ENCODE peak calls at places on chromosomes 5 and 9, in seven cellular contexts. One of them, this sample, is unnamed.
A peak's percentile ranks its signal among the peaks of the same experiment; 100 is the strongest.

GRCh38 chr5:114355086-114355830 is 6.6 kb upstream of the KCNN2 start:
- DNase-seq in psoas muscle: no peak
- DNase-seq in CD8-positive, alpha-beta memory T cell: no peak
- DNase-seq in WERI-Rb-1: no peak
- DNase-seq in body of pancreas: no peak
- DNase-seq in GM12878: no peak
- DNase-seq in DND-41: no peak
- DNase-seq in this sample: no peak

GRCh38 chr9:115000217-115000639 is 69.8 kb upstream of the TNFSF8 start:
- DNase-seq in psoas muscle: no peak
- DNase-seq in CD8-positive, alpha-beta memory T cell: no peak
- DNase-seq in WERI-Rb-1: peak; percentile 90
- DNase-seq in body of pancreas: no peak
- DNase-seq in GM12878: no peak
- DNase-seq in DND-41: no peak
- DNase-seq in this sample: no peak

GRCh38 chr5:79843450-79844388 is 147.3 kb downstream of the MTX3 start:
- DNase-seq in psoas muscle: no peak
- DNase-seq in CD8-positive, alpha-beta memory T cell: no peak
- DNase-seq in WERI-Rb-1: no peak
- DNase-seq in body of pancreas: no peak
- DNase-seq in GM12878: no peak
- DNase-seq in DND-41: no peak
- DNase-seq in this sample: no peak

GRCh38 chr5:139708434-139708849 is 60.3 kb downstream of the CXXC5 start:
- DNase-seq in psoas muscle: no peak
- DNase-seq in CD8-positive, alpha-beta memory T cell: no peak
- DNase-seq in WERI-Rb-1: no peak
- DNase-seq in body of pancreas: no peak
- DNase-seq in GM12878: no peak
- DNase-seq in DND-41: peak; percentile 29
- DNase-seq in this sample: no peak

GRCh38 chr9:81829201-81829882 is 98.9 kb upstream of the SPATA31D4 start:
- DNase-seq in psoas muscle: no peak
- DNase-seq in CD8-positive, alpha-beta memory T cell: no peak
- DNase-seq in WERI-Rb-1: no peak
- DNase-seq in body of pancreas: no peak
- DNase-seq in GM12878: no peak
- DNase-seq in DND-41: no peak
- DNase-seq in this sample: peak; percentile 74

GRCh38 chr5:115545065-115545882 is 699 bp upstream of the FEM1C start:
- DNase-seq in psoas muscle: no peak
- DNase-seq in CD8-positive, alpha-beta memory T cell: no peak
- DNase-seq in WERI-Rb-1: no peak
- DNase-seq in body of pancreas: no peak
- DNase-seq in GM12878: no peak
- DNase-seq in DND-41: no peak
- DNase-seq in this sample: no peak

GRCh38 chr9:134002796-134003195 is 10.7 kb upstream of the VAV2 start:
- DNase-seq in psoas muscle: no peak
- DNase-seq in CD8-positive, alpha-beta memory T cell: no peak
- DNase-seq in WERI-Rb-1: no peak
- DNase-seq in body of pancreas: no peak
- DNase-seq in GM12878: no peak
- DNase-seq in DND-41: no peak
- DNase-seq in this sample: no peak

GRCh38 chr5:114450516-114450909 is 88.6 kb downstream of the KCNN2 start:
- DNase-seq in psoas muscle: no peak
- DNase-seq in CD8-positive, alpha-beta memory T cell: no peak
- DNase-seq in WERI-Rb-1: no peak
- DNase-seq in body of pancreas: no peak
- DNase-seq in GM12878: no peak
- DNase-seq in DND-41: no peak
- DNase-seq in this sample: peak; percentile 73

GRCh38 chr5:137575847-137576246 is 76.7 kb upstream of the SPOCK1 start:
- DNase-seq in psoas muscle: no peak
- DNase-seq in CD8-positive, alpha-beta memory T cell: no peak
- DNase-seq in WERI-Rb-1: no peak
- DNase-seq in body of pancreas: no peak
- DNase-seq in GM12878: no peak
- DNase-seq in DND-41: no peak
- DNase-seq in this sample: no peak

GRCh38 chr5:161851691-161852299 is 3.9 kb downstream of the GABRA1 start:
- DNase-seq in psoas muscle: no peak
- DNase-seq in CD8-positive, alpha-beta memory T cell: no peak
- DNase-seq in WERI-Rb-1: no peak
- DNase-seq in body of pancreas: no peak
- DNase-seq in GM12878: no peak
- DNase-seq in DND-41: no peak
- DNase-seq in this sample: no peak

GRCh38 chr9:34387239-34387638 is 10.5 kb upstream of the MYORG start:
- DNase-seq in psoas muscle: no peak
- DNase-seq in CD8-positive, alpha-beta memory T cell: no peak
- DNase-seq in WERI-Rb-1: no peak
- DNase-seq in body of pancreas: no peak
- DNase-seq in GM12878: no peak
- DNase-seq in DND-41: no peak
- DNase-seq in this sample: no peak

GRCh38 chr5:169848271-169848670 is 132.0 kb downstream of the INSYN2B start:
- DNase-seq in psoas muscle: no peak
- DNase-seq in CD8-positive, alpha-beta memory T cell: no peak
- DNase-seq in WERI-Rb-1: no peak
- DNase-seq in body of pancreas: no peak
- DNase-seq in GM12878: no peak
- DNase-seq in DND-41: no peak
- DNase-seq in this sample: no peak

GRCh38 chr5:53407373-53407772 is 73.1 kb upstream of the FST start:
- DNase-seq in psoas muscle: no peak
- DNase-seq in CD8-positive, alpha-beta memory T cell: no peak
- DNase-seq in WERI-Rb-1: no peak
- DNase-seq in body of pancreas: no peak
- DNase-seq in GM12878: no peak
- DNase-seq in DND-41: no peak
- DNase-seq in this sample: no peak

GRCh38 chr9:23603311-23603710 is 222.7 kb downstream of the ELAVL2 start:
- DNase-seq in psoas muscle: no peak
- DNase-seq in CD8-positive, alpha-beta memory T cell: no peak
- DNase-seq in WERI-Rb-1: no peak
- DNase-seq in body of pancreas: no peak
- DNase-seq in GM12878: no peak
- DNase-seq in DND-41: no peak
- DNase-seq in this sample: no peak

GRCh38 chr5:150945947-150946346 is 41.2 kb upstream of the ZNF300 start:
- DNase-seq in psoas muscle: no peak
- DNase-seq in CD8-positive, alpha-beta memory T cell: no peak
- DNase-seq in WERI-Rb-1: no peak
- DNase-seq in body of pancreas: no peak
- DNase-seq in GM12878: no peak
- DNase-seq in DND-41: no peak
- DNase-seq in this sample: no peak

GRCh38 chr5:150948539-150948938 is 43.8 kb upstream of the ZNF300 start:
- DNase-seq in psoas muscle: no peak
- DNase-seq in CD8-positive, alpha-beta memory T cell: no peak
- DNase-seq in WERI-Rb-1: no peak
- DNase-seq in body of pancreas: no peak
- DNase-seq in GM12878: no peak
- DNase-seq in DND-41: no peak
- DNase-seq in this sample: no peak

GRCh38 chr5:150945501-150945900 is 40.7 kb upstream of the ZNF300 start:
- DNase-seq in psoas muscle: no peak
- DNase-seq in CD8-positive, alpha-beta memory T cell: no peak
- DNase-seq in WERI-Rb-1: no peak
- DNase-seq in body of pancreas: no peak
- DNase-seq in GM12878: no peak
- DNase-seq in DND-41: no peak
- DNase-seq in this sample: no peak

DNA sequence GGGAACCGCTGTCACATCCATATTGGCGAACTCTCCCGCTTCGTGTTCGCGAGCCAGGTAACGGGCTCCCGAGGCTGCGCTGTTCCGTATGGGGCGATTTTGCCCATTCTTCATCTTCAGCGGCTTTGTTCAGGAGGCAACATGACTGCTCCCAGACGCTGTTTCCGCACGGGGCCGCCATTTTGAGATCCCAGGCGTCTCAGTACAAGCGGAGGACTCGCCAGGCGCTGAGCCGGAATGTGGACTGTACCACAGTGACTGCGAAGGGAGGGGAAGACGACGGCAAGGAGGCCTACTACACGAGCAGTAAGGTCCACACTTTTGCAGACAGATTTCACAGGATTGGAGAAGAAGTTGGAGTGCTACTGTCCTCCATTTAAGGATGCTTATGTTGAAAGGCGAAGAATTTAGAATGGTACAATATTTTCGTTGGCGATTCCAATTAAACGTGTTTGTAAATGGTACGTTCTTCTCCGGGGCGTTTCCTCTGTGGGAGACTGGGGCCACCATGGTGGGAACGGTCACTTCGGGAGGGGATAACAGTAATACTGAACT is 41.6 kb upstream of the ZNF300 start:
- DNase-seq in psoas muscle: peak; percentile 87
- DNase-seq in CD8-positive, alpha-beta memory T cell: no peak
- DNase-seq in WERI-Rb-1: peak; percentile 77
- DNase-seq in body of pancreas: peak; percentile 88
- DNase-seq in GM12878: no peak
- DNase-seq in DND-41: no peak
- DNase-seq in this sample: no peak
- H3K9me3 ChIP-seq in psoas muscle: peaks cover 81% of the 10 kb centered on the region
- H3K9me3 ChIP-seq in CD8-positive, alpha-beta memory T cell: no peaks in the 10 kb centered on the region
- H3K9me3 ChIP-seq in WERI-Rb-1: peaks cover 36% of the 10 kb centered on the region
- H3K9me3 ChIP-seq in body of pancreas: no peaks in the 10 kb centered on the region
- H3K9me3 ChIP-seq in GM12878: peaks cover 4% of the 10 kb centered on the region
- H3K9me3 ChIP-seq in DND-41: peaks cover 13% of the 10 kb centered on the region
- H3K9me3 ChIP-seq in this sample: peaks cover 11% of the 10 kb centered on the region

DNA sequence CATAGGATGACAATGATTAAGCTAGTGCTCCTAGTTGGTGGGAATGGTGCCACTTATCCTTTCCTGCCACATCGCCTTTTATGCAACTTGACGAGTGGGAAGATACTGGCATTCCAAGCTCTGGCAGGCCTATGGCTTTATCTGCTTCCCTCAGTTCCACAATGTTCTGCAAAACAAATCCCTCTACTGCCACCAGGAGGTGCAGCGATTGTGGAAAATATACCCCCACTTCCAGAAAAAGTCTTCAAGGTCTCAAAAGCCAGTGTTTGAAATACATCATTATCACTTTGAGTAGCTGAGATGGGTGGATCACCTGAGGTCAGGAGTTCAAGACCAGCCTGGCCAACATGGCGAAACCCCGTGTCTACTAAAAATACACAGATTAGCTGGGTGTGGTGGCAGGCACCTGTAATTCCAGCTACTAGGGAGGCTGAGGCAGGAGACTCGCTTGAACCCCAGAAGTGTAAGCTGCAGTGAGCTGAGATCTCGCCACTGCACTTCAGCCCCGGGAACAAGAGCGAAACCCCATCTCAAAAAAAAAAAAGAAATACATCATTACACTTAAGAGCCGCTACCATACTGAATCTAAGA is 3.4 kb downstream of the CLINT1 start:
- DNase-seq in psoas muscle: peak; percentile 20
- DNase-seq in CD8-positive, alpha-beta memory T cell: no peak
- DNase-seq in WERI-Rb-1: peak; percentile 54
- DNase-seq in body of pancreas: peak; percentile 53
- DNase-seq in GM12878: no peak
- DNase-seq in DND-41: peak; percentile 43
- DNase-seq in this sample: peak; percentile 53
- H3K4me3 ChIP-seq in psoas muscle: no peak overlapping the region
- H3K4me3 ChIP-seq in CD8-positive, alpha-beta memory T cell: no peak overlapping the region
- H3K4me3 ChIP-seq in WERI-Rb-1: no peak overlapping the region
- H3K4me3 ChIP-seq in body of pancreas: no peak overlapping the region
- H3K4me3 ChIP-seq in GM12878: no peak overlapping the region
- H3K4me3 ChIP-seq in DND-41: no peak overlapping the region
- H3K4me3 ChIP-seq in this sample: no peak overlapping the region

GRCh38 chr5:177520906-177521513 is 4.2 kb upstream of the DDX41 start:
- DNase-seq in psoas muscle: no peak
- DNase-seq in CD8-positive, alpha-beta memory T cell: no peak
- DNase-seq in WERI-Rb-1: no peak
- DNase-seq in body of pancreas: no peak
- DNase-seq in GM12878: no peak
- DNase-seq in DND-41: no peak
- DNase-seq in this sample: peak; percentile 90

GRCh38 chr5:177516601-177517568 is at the start of gene DDX41:
- DNase-seq in psoas muscle: peak; percentile 98
- DNase-seq in CD8-positive, alpha-beta memory T cell: peak; percentile 91
- DNase-seq in WERI-Rb-1: peak; percentile 94
- DNase-seq in body of pancreas: peak; percentile 97
- DNase-seq in GM12878: peak; percentile 90
- DNase-seq in DND-41: peak; percentile 96
- DNase-seq in this sample: peak; percentile 98

GRCh38 chr5:177520271-177520670 is 3.5 kb upstream of the DDX41 start:
- DNase-seq in psoas muscle: no peak
- DNase-seq in CD8-positive, alpha-beta memory T cell: no peak
- DNase-seq in WERI-Rb-1: no peak
- DNase-seq in body of pancreas: no peak
- DNase-seq in GM12878: no peak
- DNase-seq in DND-41: no peak
- DNase-seq in this sample: no peak

GRCh38 chr5:177515580-177515979 is 1.2 kb downstream of the DDX41 start:
- DNase-seq in psoas muscle: no peak
- DNase-seq in CD8-positive, alpha-beta memory T cell: no peak
- DNase-seq in WERI-Rb-1: no peak
- DNase-seq in body of pancreas: no peak
- DNase-seq in GM12878: no peak
- DNase-seq in DND-41: no peak
- DNase-seq in this sample: no peak

DNA sequence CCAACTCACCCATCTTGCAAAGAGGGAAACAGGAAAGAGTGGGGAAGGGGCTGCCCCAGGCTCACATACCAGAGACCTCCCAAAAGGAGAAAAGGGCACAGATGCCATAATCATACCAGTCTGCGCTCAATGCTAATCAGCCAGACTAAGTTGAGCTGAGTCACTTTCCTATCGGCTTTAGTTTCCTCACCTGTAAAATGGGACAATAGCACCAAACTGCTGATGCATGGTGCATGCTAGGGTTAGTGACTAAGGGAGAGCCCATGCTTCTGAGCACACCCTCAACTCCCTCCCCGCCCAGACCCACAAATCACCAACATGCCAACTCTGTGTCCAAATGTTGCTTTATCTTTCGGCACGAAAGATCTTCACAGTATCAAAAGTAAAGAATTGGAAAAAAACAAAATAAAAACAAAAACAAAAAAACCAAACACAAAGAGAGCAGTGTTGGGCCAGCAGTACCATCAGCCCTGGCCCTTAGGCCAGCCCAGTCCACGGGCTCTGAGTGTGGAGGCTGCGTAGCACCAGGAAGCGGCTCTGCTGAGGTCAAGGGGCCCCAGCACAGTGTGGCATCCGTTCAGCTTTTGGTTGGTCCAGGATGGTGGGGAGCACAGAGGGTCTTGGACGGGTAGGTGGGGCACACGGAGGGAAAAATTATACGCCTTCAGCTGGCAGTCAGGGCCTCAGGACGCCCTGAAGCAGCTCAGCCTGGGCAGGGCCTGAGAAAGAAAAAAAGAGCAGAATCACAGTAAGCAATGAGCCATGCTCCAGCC is 2.9 kb upstream of the DDX41 start:
- DNase-seq in psoas muscle: no peak
- DNase-seq in CD8-positive, alpha-beta memory T cell: no peak
- DNase-seq in WERI-Rb-1: no peak
- DNase-seq in body of pancreas: no peak
- DNase-seq in GM12878: no peak
- DNase-seq in DND-41: no peak
- DNase-seq in this sample: no peak
- H3K36me3 ChIP-seq in psoas muscle: no peaks in the 10 kb centered on the region
- H3K36me3 ChIP-seq in CD8-positive, alpha-beta memory T cell: peaks cover 7% of the 10 kb centered on the region
- H3K36me3 ChIP-seq in WERI-Rb-1: peaks cover 13% of the 10 kb centered on the region
- H3K36me3 ChIP-seq in body of pancreas: peaks cover 4% of the 10 kb centered on the region
- H3K36me3 ChIP-seq in GM12878: peaks cover 13% of the 10 kb centered on the region
- H3K36me3 ChIP-seq in DND-41: peaks cover 61% of the 10 kb centered on the region
- H3K36me3 ChIP-seq in this sample: peaks cover 51% of the 10 kb centered on the region

GRCh38 chr5:178536541-178537466 is 53.4 kb downstream of the COL23A1 start:
- DNase-seq in psoas muscle: no peak
- DNase-seq in CD8-positive, alpha-beta memory T cell: no peak
- DNase-seq in WERI-Rb-1: no peak
- DNase-seq in body of pancreas: no peak
- DNase-seq in GM12878: no peak
- DNase-seq in DND-41: no peak
- DNase-seq in this sample: no peak
- H3K9me3 ChIP-seq in psoas muscle: no peaks in the 10 kb centered on the region
- H3K9me3 ChIP-seq in CD8-positive, alpha-beta memory T cell: no peaks in the 10 kb centered on the region
- H3K9me3 ChIP-seq in WERI-Rb-1: no peaks in the 10 kb centered on the region
- H3K9me3 ChIP-seq in body of pancreas: no peaks in the 10 kb centered on the region
- H3K9me3 ChIP-seq in GM12878: no peaks in the 10 kb centered on the region
- H3K9me3 ChIP-seq in DND-41: no peaks in the 10 kb centered on the region
- H3K9me3 ChIP-seq in this sample: no peaks in the 10 kb centered on the region

This sample was measured in SJCRH30.